ENCODE peak calls at places on chromosomes 7 and 10, in six cellular contexts. O is activated T-cell treated with anti-CD3 and anti-CD28 coated beads, Interleukin-2, amount 50 U/mL, for 72 hours; F is AG08396; X is AG10803; E is brain microvascular endothelial cell; Y is sciatic nerve. L is an unnamed sample.

GRCh38 chr7:30308392-30308791 is 24.0 kb downstream of the ZNRF2 start:
- DNase-seq in O (no peak), F (no peak), X (no peak), E (no peak), Y (no peak), L (no peak)

GRCh38 chr7:106110238-106110560 is 1.9 kb downstream of the SYPL1 start:
- DNase-seq in O (no peak), F (no peak), X (peak; percentile 12), E (no peak), Y (no peak), L (peak; percentile 30)

GRCh38 chr7:151837285-151838042 is 39.5 kb downstream of the PRKAG2 start:
- DNase-seq in O (no peak), F (no peak), X (no peak), E (no peak), Y (no peak), L (no peak)

GRCh38 chr10:21514808-21515580 is 10.5 kb downstream of the SKIDA1 start:
- DNase-seq in O (no peak), F (no peak), X (no peak), E (no peak), Y (no peak), L (no peak)

GRCh38 chr7:128810473-128810872 is 18.7 kb downstream of the CCDC136 start:
- DNase-seq in O (no peak), F (peak; percentile 52), X (no peak), E (no peak), Y (no peak), L (peak; percentile 40)

GRCh38 chr10:114400091-114400490 is 4.2 kb downstream of the AFAP1L2 start:
- DNase-seq in O (no peak), F (no peak), X (no peak), E (no peak), Y (no peak), L (no peak)

GRCh38 chr10:74825371-74826141 is 844 bp upstream of the KAT6B start:
- DNase-seq in O (peak; percentile 69), F (peak; percentile 67), X (no peak), E (no peak), Y (no peak), L (peak; percentile 64)

GRCh38 chr10:34653530-34653929 is 161.6 kb downstream of the PARD3 start:
- DNase-seq in O (no peak), F (no peak), X (no peak), E (no peak), Y (no peak), L (no peak)

GRCh38 chr10:131874991-131875451 is 25.8 kb upstream of the PPP2R2D start:
- DNase-seq in O (peak; percentile 67), F (peak; percentile 90), X (peak; percentile 67), E (peak; percentile 78), Y (peak; percentile 80), L (peak; percentile 77)